ENCODE peak calls at places on chromosomes 1 and 21, in five cellular contexts. T is IMR-90; D is PC-3; Q is upper lobe of right lung; H is CD4-positive, alpha-beta T cell. Z is an unnamed sample.

GRCh38 chr1:23196627-23197328 is 20.5 kb downstream of the HTR1D start:
- DNase-seq in T (peak), D (peak), Q (no peak), H (no peak), Z (no peak)

GRCh38 chr21:37237346-37237745 is 29.8 kb downstream of the VPS26C start:
- DNase-seq in T (no peak), D (no peak), Q (no peak), H (no peak), Z (no peak)

GRCh38 chr1:226444901-226445300 is 37.0 kb upstream of the PARP1 start:
- DNase-seq in T (no peak), D (no peak), Q (no peak), H (peak), Z (no peak)

GRCh38 chr1:234214129-234214910 is 158.9 kb upstream of the COA6 start:
- DNase-seq in T (peak), D (peak), Q (peak), H (no peak), Z (no peak)

GRCh38 chr1:59879556-59879955 is 47.0 kb downstream of the CYP2J2 start:
- DNase-seq in T (peak), D (peak), Q (no peak), H (peak), Z (peak)

GRCh38 chr1:201562257-201562656 is 23.3 kb downstream of the NAV1 start:
- DNase-seq in T (peak), D (no peak), Q (no peak), H (no peak), Z (peak)

GRCh38 chr1:165444897-165445370 is at the start of gene RXRG:
- DNase-seq in T (peak), D (no peak), Q (peak), H (peak), Z (no peak)

GRCh38 chr1:117561071-117561470 is 44.8 kb upstream of the TENT5C start:
- DNase-seq in T (no peak), D (no peak), Q (peak), H (no peak), Z (no peak)

GRCh38 chr1:193677874-193678273 is 491.5 kb upstream of the B3GALT2 start:
- DNase-seq in T (no peak), D (no peak), Q (no peak), H (no peak), Z (no peak)

GRCh38 chr1:4825841-4826450 is 171.5 kb downstream of the AJAP1 start:
- DNase-seq in T (no peak), D (peak), Q (no peak), H (no peak), Z (no peak)

GRCh38 chr1:44377925-44378784 is 23.1 kb upstream of the ERI3 start:
- DNase-seq in T (peak), D (peak), Q (no peak), H (peak), Z (no peak)

GRCh38 chr1:82538876-82539275 is 738.1 kb downstream of the ADGRL2 start:
- DNase-seq in T (peak), D (no peak), Q (no peak), H (no peak), Z (no peak)

GRCh38 chr1:116574581-116575291 is 3.9 kb upstream of the CD58 start:
- DNase-seq in T (peak), D (peak), Q (no peak), H (peak), Z (no peak)

GRCh38 chr21:38352536-38353219 is 95.9 kb downstream of the KCNJ15 start:
- DNase-seq in T (peak), D (peak), Q (peak), H (peak), Z (no peak)

GRCh38 chr1:116694524-116694923 is 27.0 kb upstream of the IGSF3 start:
- DNase-seq in T (no peak), D (peak), Q (no peak), H (no peak), Z (no peak)

GRCh38 chr1:200483491-200484143 is 73.8 kb upstream of the ZNF281 start:
- DNase-seq in T (peak), D (peak), Q (no peak), H (no peak), Z (no peak)

GRCh38 chr1:36729289-36729688 is 246.6 kb upstream of the CSF3R start:
- DNase-seq in T (no peak), D (no peak), Q (no peak), H (no peak), Z (peak)

GRCh38 chr1:89525169-89525855 is 683 bp downstream of the LRRC8B start:
- DNase-seq in T (no peak), D (no peak), Q (peak), H (peak), Z (peak)

GRCh38 chr1:247288341-247288740 is 32.5 kb downstream of the VN1R5 start:
- DNase-seq in T (no peak), D (no peak), Q (no peak), H (no peak), Z (peak)

GRCh38 chr1:202615501-202616354 is 94.5 kb downstream of the SYT2 start:
- DNase-seq in T (peak), D (peak), Q (no peak), H (no peak), Z (no peak)

GRCh38 chr21:14957836-14958235 is 107.0 kb downstream of the NRIP1 start:
- DNase-seq in T (peak), D (peak), Q (no peak), H (no peak), Z (no peak)

GRCh38 chr1:156959414-156959813 is 39.0 kb downstream of the LRRC71 start:
- DNase-seq in T (peak), D (no peak), Q (no peak), H (no peak), Z (no peak)

GRCh38 chr1:11790880-11791715 is 14.7 kb downstream of the MTHFR start:
- DNase-seq in T (peak), D (peak), Q (peak), H (no peak), Z (no peak)

GRCh38 chr1:240691521-240692338 is 79.8 kb upstream of the GREM2 start:
- DNase-seq in T (peak), D (peak), Q (no peak), H (peak), Z (no peak)

GRCh38 chr1:30572192-30572591 is 151.2 kb downstream of the MATN1 start:
- DNase-seq in T (no peak), D (no peak), Q (no peak), H (no peak), Z (no peak)

GRCh38 chr1:240337795-240338194 is 246.1 kb downstream of the FMN2 start:
- DNase-seq in T (peak), D (no peak), Q (no peak), H (no peak), Z (no peak)

GRCh38 chr1:32426489-32427255 is 32.4 kb upstream of the BSDC1 start:
- DNase-seq in T (no peak), D (peak), Q (no peak), H (no peak), Z (no peak)

GRCh38 chr21:45632165-45632896 is 11.2 kb upstream of the PCBP3 start:
- DNase-seq in T (no peak), D (no peak), Q (no peak), H (no peak), Z (peak)

GRCh38 chr1:44310006-44310405 is 45.1 kb downstream of the ERI3 start:
- DNase-seq in T (no peak), D (no peak), Q (no peak), H (no peak), Z (no peak)

GRCh38 chr1:27574871-27575831 is 28.8 kb downstream of the AHDC1 start:
- DNase-seq in T (peak), D (peak), Q (peak), H (no peak), Z (no peak)

GRCh38 chr1:61444277-61444676 is 280.7 kb downstream of the TM2D1 start:
- DNase-seq in T (no peak), D (no peak), Q (no peak), H (no peak), Z (no peak)

DNA sequence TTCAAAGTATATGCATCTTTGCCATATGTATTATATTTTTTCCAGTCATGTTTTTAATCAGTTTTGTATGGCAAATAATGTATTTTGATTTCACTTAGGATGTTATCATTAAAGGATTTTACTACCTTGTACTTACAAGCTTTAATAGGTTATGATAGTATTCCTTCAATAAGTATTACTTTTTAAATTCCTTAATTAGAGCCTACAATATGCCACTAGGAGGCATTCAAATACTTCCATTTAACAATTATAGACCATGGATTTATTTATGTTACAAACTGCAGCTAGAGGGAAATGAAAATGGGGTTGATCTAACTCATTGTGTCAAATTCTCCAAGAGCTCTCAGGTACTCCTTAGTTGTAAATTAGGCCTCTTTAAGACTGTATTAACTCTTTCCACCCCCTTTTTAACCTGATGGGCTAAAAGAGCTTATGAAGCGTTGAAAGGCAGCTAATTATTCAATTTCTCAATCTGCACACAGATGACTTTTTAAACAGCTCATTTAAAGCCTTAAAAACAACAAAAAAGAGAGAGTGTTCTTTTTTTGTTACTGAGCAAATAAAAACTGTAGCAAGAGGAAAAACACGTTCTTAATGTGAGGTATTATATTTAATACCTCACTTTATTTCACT is 156.2 kb downstream of the DENND1B start:
- DNase-seq in T (peak), D (peak), Q (no peak), H (no peak), Z (no peak)
- TF ChIP-seq CTCF in T (peak), D (peak), Q (peak), H (peak), Z (peak)

GRCh38 chr1:211944733-211945500 is 90.4 kb downstream of the INTS7 start:
- DNase-seq in T (peak), D (peak), Q (no peak), H (no peak), Z (no peak)
- TF ChIP-seq CTCF in T (peak), D (peak), Q (peak), H (no peak), Z (peak)

GRCh38 chr1:153679337-153680119 is 1.0 kb downstream of the NPR1 start:
- DNase-seq in T (no peak), D (no peak), Q (peak), H (peak), Z (no peak)
- TF ChIP-seq CTCF in T (no peak), D (no peak), Q (no peak), H (no peak), Z (peak)

DNA sequence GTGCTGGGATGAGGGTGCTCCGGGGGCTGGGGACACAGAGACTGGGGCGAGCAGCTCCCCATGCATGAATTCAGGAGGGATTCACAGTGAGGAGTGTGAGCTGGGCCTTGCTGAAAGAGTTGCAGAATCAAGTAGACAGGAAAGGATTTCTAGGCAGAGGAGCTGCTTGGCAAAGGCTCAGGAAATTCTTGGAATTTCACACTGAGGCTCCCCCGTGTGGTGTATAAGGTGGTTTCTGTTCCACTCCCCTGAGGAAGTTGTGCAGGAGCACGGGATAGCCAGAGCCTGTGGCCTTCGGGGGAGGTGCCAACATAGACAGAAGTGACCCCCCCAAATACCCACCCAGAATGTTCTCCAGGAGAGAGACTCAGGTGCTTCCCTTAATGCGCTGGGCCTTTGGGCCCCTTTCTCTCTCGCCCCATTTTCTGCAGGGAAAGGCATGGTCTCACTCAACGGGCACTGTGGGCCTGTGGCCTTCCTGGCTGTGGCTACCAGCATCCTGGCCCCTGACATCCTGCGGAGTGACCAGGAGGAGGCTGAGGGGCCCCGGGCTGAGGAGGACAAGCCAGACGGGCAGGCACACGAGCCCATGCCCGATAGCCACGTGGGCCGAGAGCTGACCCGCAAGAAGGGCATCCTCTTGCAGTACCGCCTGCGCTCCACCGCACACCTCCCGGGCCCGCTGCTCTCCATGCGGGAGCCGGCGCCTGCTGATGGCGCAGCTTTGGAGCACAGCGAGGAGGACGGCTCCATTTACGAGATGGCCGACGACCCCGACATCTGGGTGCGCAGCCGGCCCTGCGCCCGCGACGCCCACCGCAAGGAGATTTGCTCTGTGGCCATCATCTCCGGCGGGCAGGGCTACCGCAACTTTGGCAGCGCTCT is 58.5 kb upstream of the ACTL8 start:
- DNase-seq in T (peak), D (peak), Q (no peak), H (no peak), Z (no peak)
- TF ChIP-seq CTCF in T (peak), D (peak), Q (peak), H (no peak), Z (peak)

DNA sequence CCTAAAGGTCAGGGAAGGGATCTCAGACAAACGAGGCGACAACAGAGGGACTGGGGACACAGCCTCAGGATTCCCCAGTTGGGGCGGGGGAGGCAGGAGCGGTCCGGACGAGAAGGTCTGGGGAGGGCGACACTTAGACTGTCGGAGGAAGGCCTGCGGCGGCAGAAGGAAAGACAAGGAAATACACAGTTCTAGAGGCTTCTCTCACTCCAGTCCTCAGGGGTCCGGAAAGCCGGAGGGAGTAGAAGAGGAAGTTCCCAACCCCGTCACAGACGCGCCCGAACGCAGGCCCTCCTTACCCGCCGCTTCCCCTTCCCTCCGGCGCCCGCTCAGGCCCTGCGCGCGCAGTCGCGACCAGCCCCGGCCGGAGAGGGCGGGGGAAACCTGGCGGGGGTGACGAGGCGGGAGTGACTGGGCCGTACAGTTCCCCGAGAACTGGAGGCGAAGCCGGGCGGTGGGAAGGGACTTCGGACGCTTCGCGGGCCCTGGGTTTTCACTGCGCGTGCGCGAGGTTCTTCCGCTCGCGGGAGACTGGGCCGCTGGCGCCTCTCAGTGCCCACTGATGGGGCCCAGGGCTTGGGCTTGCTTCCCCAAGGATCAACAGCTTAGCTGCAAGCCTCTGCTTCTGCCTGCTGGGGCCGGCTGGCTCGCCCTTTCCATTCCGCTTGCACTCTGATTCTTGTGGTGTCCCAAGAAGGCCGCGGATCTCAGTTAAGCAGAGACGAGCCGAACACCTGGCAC is at the start of gene IPP:
- DNase-seq in T (peak), D (peak), Q (peak), H (peak), Z (peak)
- TF ChIP-seq CTCF in T (peak), D (no peak), Q (no peak), H (peak), Z (no peak)

GRCh38 chr1:213014642-213015041 is 1.0 kb downstream of the ANGEL2 start:
- DNase-seq in T (peak), D (no peak), Q (no peak), H (no peak), Z (no peak)
- TF ChIP-seq CTCF in T (no peak), D (no peak), Q (no peak), H (no peak), Z (no peak)

DNA sequence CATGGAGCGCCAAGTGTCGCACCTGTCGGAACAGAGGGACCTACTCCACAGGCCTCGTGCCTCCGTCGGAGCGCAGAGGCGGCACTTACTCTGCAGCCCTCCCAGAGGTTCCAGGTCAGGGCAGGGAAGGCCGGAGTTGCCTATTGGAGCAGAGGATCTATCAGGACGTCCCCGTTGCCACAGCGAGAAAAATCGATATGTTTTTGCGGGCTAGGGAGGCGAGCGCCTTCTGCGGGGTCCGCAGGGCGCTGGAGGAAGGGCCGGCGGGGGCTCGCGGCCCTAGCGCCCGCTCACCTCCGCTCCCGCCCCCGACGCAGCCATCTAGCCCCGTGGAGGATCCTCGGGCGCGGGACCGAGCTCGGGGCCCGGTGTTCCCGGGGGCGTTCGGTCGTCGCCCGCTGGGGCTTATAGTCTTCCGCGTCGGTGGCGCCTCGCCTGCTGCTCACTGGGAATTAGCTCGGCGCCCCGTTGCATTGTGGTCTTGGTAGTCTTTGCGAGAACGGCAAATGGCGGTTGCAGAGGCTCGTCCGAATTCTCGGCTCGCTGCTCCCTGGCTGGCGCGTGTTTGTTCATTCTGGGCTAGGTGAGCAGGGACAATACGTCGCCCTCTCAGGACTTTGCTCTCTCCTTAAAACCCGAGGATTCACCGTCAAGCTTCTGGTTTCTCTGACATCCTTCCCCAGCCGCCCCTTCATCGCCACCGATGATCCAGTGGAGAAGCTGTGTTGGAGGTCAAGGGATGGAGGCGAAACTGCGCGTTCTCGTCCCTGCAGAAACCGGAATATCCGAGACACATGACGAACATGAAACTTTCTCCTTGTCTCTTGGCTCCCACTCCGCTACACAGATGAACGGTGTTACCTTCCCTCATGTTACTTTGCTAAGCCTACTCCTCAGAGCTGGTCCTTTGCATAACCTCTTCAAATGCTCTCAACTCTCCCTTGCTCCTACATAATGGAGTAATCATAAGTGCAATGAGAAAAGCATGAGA is at the start of gene JTB:
- DNase-seq in T (peak), D (peak), Q (peak), H (peak), Z (peak)
- TF ChIP-seq CTCF in T (no peak), D (no peak), Q (no peak), H (no peak), Z (peak)

GRCh38 chr1:177185209-177185608 is 14.5 kb downstream of the BRINP2 start:
- DNase-seq in T (peak), D (peak), Q (no peak), H (no peak), Z (no peak)
- TF ChIP-seq CTCF in T (peak), D (peak), Q (peak), H (no peak), Z (peak)

Z was measured in type B pancreatic cell.